ENCODE peak calls at places on chromosomes 2 and 18, in four cellular contexts. F is WTC11, E is K562, C is SK-N-SH. L is an unnamed sample.

GRCh38 chr2:70982971-70983370 is 4.5 kb downstream of the ANKRD53 start:
- DNase-seq in F (no peak), E (no peak), C (no peak), L (no peak)

GRCh38 chr2:175560521-175561164 is 379.1 kb upstream of the ATP5MC3 start:
- DNase-seq in F (no peak), E (no peak), C (no peak), L (no peak)

GRCh38 chr2:60717691-60718090 is 38.4 kb upstream of the PAPOLG start:
- DNase-seq in F (no peak), E (no peak), C (no peak), L (no peak)

GRCh38 chr2:218886461-218886947 is 5.9 kb downstream of the WNT10A start:
- DNase-seq in F (no peak), E (no peak), C (peak; percentile 92), L (no peak)

GRCh38 chr2:143480586-143481230 is 351.5 kb downstream of the ARHGAP15 start:
- DNase-seq in F (no peak), E (no peak), C (no peak), L (no peak)

GRCh38 chr2:236289766-236290462 is 25.7 kb upstream of the ASB18 start:
- DNase-seq in F (no peak), E (no peak), C (no peak), L (peak; percentile 27)

GRCh38 chr2:135742307-135742838 is 718 bp downstream of the UBXN4 start:
- DNase-seq in F (peak; percentile 48), E (peak; percentile 59), C (no peak), L (no peak)

GRCh38 chr2:27765621-27766286 is 5.8 kb upstream of the MRPL33 start:
- DNase-seq in F (no peak), E (peak; percentile 65), C (no peak), L (no peak)

GRCh38 chr2:172215936-172216335 is 113.2 kb upstream of the DLX2 start:
- DNase-seq in F (no peak), E (no peak), C (no peak), L (no peak)

GRCh38 chr2:30947686-30948085 is 140.4 kb upstream of the CAPN13 start:
- DNase-seq in F (no peak), E (no peak), C (no peak), L (no peak)

GRCh38 chr2:13751955-13752354 is 880.6 kb upstream of the LRATD1 start:
- DNase-seq in F (no peak), E (no peak), C (no peak), L (no peak)

GRCh38 chr2:30266705-30267104 is 35.4 kb downstream of the LBH start:
- DNase-seq in F (no peak), E (no peak), C (no peak), L (no peak)

GRCh38 chr2:64612575-64613195 is 41.0 kb downstream of the SERTAD2 start:
- DNase-seq in F (no peak), E (no peak), C (no peak), L (no peak)
- TF ChIP-seq TEAD4 in F (no peak), E (no peak), C (no peak), L (no peak)

DNA sequence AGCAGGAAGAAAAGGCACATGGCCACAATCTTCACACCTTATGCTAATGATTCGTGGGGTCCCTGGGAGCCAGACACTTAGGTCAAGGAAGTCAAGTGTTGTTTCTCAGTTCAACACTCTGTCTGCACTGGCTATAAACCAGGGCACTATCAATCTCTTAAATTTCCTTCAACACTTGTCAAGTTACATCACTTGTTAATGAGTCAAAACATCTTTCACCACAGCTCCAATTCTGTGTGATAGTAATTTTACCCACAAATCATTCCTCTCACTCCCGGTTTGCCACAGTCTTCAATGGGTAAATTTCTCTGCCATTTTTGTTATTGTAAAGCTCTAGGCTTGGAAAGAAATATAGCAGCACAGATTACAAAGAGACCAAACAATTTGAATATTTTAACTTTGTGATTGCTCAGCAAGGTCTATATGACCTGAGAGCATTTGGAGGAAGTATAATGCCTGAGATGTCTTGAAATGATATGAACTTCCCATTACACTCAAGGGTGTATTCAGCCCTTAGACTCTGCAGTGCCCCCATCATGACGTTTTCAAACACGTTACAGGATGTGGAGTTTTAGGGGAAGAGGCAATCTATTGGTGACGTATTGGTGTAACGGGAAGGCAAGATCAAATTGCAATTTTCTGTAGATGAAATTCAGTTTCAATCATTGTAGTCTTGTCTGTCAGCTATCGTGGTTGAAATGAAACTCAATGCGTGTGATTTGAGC is 78.7 kb downstream of the ICOS start:
- DNase-seq in F (no peak), E (no peak), C (no peak), L (no peak)
- TF ChIP-seq TEAD4 in F (no peak), E (no peak), C (no peak), L (no peak)

DNA sequence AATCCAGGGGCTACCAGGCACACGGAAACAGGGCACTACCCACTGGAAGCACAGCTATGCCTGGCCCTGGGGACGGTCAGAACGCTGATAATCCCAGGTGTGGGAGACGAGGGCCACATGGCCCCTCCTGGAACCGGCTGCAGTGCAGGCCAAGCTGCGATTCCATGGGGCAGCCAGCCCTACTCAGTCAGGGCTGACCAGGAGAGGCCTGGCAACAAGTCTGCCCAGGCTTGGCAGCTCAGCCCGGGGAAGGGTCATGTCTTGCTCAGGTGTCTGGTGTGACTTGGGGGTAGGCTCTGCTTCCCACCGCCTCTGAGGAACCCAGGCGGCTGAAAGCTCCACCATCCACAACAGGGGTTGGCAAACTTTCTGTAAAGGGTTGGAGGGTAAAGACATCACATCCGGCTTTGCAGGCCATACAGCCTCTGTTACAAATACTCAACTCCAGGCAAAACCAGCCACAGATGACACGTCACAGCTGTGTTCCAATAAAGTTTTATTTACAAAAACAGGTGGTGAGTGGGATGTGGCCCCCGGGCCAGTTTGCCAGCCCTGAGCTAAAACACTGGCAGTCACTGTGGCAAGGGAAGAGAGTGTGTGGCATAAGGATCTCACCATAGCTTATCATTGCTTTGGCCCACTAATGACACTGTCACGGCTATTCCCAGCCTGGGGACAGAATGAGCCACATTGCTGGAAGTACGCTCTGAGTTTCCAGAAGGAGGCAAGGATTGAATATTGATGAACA is 85.2 kb downstream of the NDUFA10 start:
- DNase-seq in F (peak; percentile 4), E (no peak), C (no peak), L (no peak)
- TF ChIP-seq TEAD4 in F (no peak), E (no peak), C (no peak), L (no peak)

DNA sequence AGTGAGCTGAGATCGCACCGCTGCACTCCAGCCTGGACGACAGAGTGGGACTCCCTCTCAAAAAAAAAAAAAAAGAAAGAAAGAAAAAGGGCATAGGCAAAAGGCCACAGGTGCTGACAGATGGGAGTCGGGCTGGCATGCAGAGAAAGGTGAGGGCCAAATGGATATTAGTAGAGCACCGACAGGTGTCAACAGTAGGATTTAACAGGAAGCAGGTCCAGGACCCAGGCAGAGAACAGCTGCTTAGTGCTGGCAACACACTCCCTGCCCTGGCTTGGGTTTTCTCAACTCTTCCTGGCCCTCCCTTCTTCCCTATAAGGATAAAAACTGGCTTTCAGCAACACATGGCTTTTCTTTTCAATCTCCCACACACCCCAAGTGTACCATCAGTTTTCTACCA is 84.9 kb downstream of the MRO start:
- DNase-seq in F (no peak), E (no peak), C (no peak), L (no peak)
- TF ChIP-seq TEAD4 in F (no peak), E (no peak), C (no peak), L (no peak)

GRCh38 chr2:224319756-224320155 is 82.2 kb downstream of the FAM124B start:
- DNase-seq in F (no peak), E (no peak), C (no peak), L (no peak)
- TF ChIP-seq TEAD4 in F (no peak), E (no peak), C (no peak), L (no peak)

GRCh38 chr2:96760986-96761832 is 507 bp downstream of the CNNM4 start:
- DNase-seq in F (peak; percentile 33), E (peak; percentile 37), C (no peak), L (no peak)
- TF ChIP-seq TEAD4 in F (no peak), E (no peak), C (no peak), L (no peak)

GRCh38 chr18:78561757-78562445 is 417.7 kb upstream of the SALL3 start:
- DNase-seq in F (no peak), E (no peak), C (no peak), L (no peak)
- TF ChIP-seq TEAD4 in F (no peak), E (no peak), C (no peak), L (no peak)

GRCh38 chr2:97910403-97911209 is 85.1 kb downstream of the TMEM131 start:
- DNase-seq in F (no peak), E (no peak), C (no peak), L (no peak)
- TF ChIP-seq TEAD4 in F (no peak), E (peak; percentile 65), C (no peak), L (no peak)

GRCh38 chr18:13577091-13577697 is 149.2 kb downstream of the FAM210A start:
- DNase-seq in F (no peak), E (no peak), C (no peak), L (no peak)
- TF ChIP-seq TEAD4 in F (no peak), E (no peak), C (no peak), L (no peak)

L was measured in H1.